ENCODE peak calls at places on chromosomes 16 and 17, in eight cellular contexts. One of them, this sample, is unnamed.

GRCh38 chr17:65191805-65192740 is 54.9 kb downstream of the RGS9 start:
- DNase-seq in SK-N-SH: no peak
- DNase-seq in left ventricle myocardium inferior: no peak
- DNase-seq in PC-3: peak; percentile 90
- DNase-seq in CD8-positive, alpha-beta T cell: no peak
- DNase-seq in HFF-Myc: no peak
- DNase-seq in AG04449: no peak
- DNase-seq in brain microvascular endothelial cell: peak; percentile 80
- DNase-seq in this sample: no peak

GRCh38 chr17:8976638-8977037 is 11.1 kb upstream of the PIK3R5 start:
- DNase-seq in SK-N-SH: no peak
- DNase-seq in AG04449: no peak
- DNase-seq in HFF-Myc: no peak
- DNase-seq in left ventricle myocardium inferior: no peak
- DNase-seq in PC-3: no peak
- DNase-seq in brain microvascular endothelial cell: no peak
- DNase-seq in CD8-positive, alpha-beta T cell: no peak
- DNase-seq in this sample: no peak

GRCh38 chr17:63426917-63427308 is 19.2 kb downstream of the CYB561 start:
- DNase-seq in left ventricle myocardium inferior: no peak
- DNase-seq in AG04449: no peak
- DNase-seq in PC-3: no peak
- DNase-seq in SK-N-SH: no peak
- DNase-seq in HFF-Myc: no peak
- DNase-seq in brain microvascular endothelial cell: no peak
- DNase-seq in CD8-positive, alpha-beta T cell: no peak
- DNase-seq in this sample: no peak

GRCh38 chr16:66728804-66729203 is 22.6 kb downstream of the DYNC1LI2 start:
- DNase-seq in left ventricle myocardium inferior: no peak
- DNase-seq in PC-3: no peak
- DNase-seq in AG04449: no peak
- DNase-seq in HFF-Myc: no peak
- DNase-seq in brain microvascular endothelial cell: no peak
- DNase-seq in SK-N-SH: no peak
- DNase-seq in CD8-positive, alpha-beta T cell: no peak
- DNase-seq in this sample: no peak

GRCh38 chr17:35977509-35977908 is 3.8 kb downstream of the CCL16 start:
- DNase-seq in CD8-positive, alpha-beta T cell: no peak
- DNase-seq in PC-3: no peak
- DNase-seq in brain microvascular endothelial cell: no peak
- DNase-seq in AG04449: no peak
- DNase-seq in SK-N-SH: no peak
- DNase-seq in HFF-Myc: no peak
- DNase-seq in left ventricle myocardium inferior: no peak
- DNase-seq in this sample: no peak

GRCh38 chr16:51034481-51035109 is 116.5 kb downstream of the SALL1 start:
- DNase-seq in CD8-positive, alpha-beta T cell: no peak
- DNase-seq in SK-N-SH: no peak
- DNase-seq in brain microvascular endothelial cell: no peak
- DNase-seq in PC-3: no peak
- DNase-seq in HFF-Myc: no peak
- DNase-seq in AG04449: no peak
- DNase-seq in left ventricle myocardium inferior: no peak
- DNase-seq in this sample: no peak

GRCh38 chr17:56833812-56834379 is at the start of the genes C17orf67 and DGKE:
- DNase-seq in SK-N-SH: peak; percentile 100
- DNase-seq in PC-3: peak; percentile 98
- DNase-seq in brain microvascular endothelial cell: peak; percentile 93
- DNase-seq in CD8-positive, alpha-beta T cell: peak; percentile 99
- DNase-seq in left ventricle myocardium inferior: peak; percentile 98
- DNase-seq in HFF-Myc: peak; percentile 70
- DNase-seq in AG04449: peak; percentile 56
- DNase-seq in this sample: peak; percentile 92

GRCh38 chr16:28311913-28312312 is 19.6 kb downstream of the SBK1 start:
- DNase-seq in CD8-positive, alpha-beta T cell: no peak
- DNase-seq in left ventricle myocardium inferior: no peak
- DNase-seq in SK-N-SH: no peak
- DNase-seq in PC-3: no peak
- DNase-seq in AG04449: no peak
- DNase-seq in HFF-Myc: no peak
- DNase-seq in brain microvascular endothelial cell: no peak
- DNase-seq in this sample: no peak

GRCh38 chr17:78890111-78890897 is 12.7 kb downstream of the CEP295NL start:
- DNase-seq in AG04449: no peak
- DNase-seq in HFF-Myc: no peak
- DNase-seq in CD8-positive, alpha-beta T cell: peak; percentile 41
- DNase-seq in SK-N-SH: no peak
- DNase-seq in left ventricle myocardium inferior: peak; percentile 60
- DNase-seq in brain microvascular endothelial cell: no peak
- DNase-seq in PC-3: no peak
- DNase-seq in this sample: no peak

GRCh38 chr17:45687594-45687993 is 96.5 kb upstream of the CRHR1 start:
- DNase-seq in CD8-positive, alpha-beta T cell: no peak
- DNase-seq in PC-3: no peak
- DNase-seq in AG04449: no peak
- DNase-seq in HFF-Myc: no peak
- DNase-seq in SK-N-SH: no peak
- DNase-seq in left ventricle myocardium inferior: no peak
- DNase-seq in brain microvascular endothelial cell: no peak
- DNase-seq in this sample: no peak

GRCh38 chr16:26765087-26765486 is 301.6 kb upstream of the C16orf82 start:
- DNase-seq in HFF-Myc: no peak
- DNase-seq in CD8-positive, alpha-beta T cell: no peak
- DNase-seq in left ventricle myocardium inferior: no peak
- DNase-seq in SK-N-SH: peak; percentile 14
- DNase-seq in PC-3: no peak
- DNase-seq in AG04449: no peak
- DNase-seq in brain microvascular endothelial cell: no peak
- DNase-seq in this sample: peak; percentile 12

GRCh38 chr16:58249388-58249779 is 45.4 kb downstream of the PRSS54 start:
- DNase-seq in brain microvascular endothelial cell: no peak
- DNase-seq in PC-3: no peak
- DNase-seq in HFF-Myc: no peak
- DNase-seq in CD8-positive, alpha-beta T cell: no peak
- DNase-seq in left ventricle myocardium inferior: no peak
- DNase-seq in SK-N-SH: no peak
- DNase-seq in AG04449: no peak
- DNase-seq in this sample: no peak

DNA sequence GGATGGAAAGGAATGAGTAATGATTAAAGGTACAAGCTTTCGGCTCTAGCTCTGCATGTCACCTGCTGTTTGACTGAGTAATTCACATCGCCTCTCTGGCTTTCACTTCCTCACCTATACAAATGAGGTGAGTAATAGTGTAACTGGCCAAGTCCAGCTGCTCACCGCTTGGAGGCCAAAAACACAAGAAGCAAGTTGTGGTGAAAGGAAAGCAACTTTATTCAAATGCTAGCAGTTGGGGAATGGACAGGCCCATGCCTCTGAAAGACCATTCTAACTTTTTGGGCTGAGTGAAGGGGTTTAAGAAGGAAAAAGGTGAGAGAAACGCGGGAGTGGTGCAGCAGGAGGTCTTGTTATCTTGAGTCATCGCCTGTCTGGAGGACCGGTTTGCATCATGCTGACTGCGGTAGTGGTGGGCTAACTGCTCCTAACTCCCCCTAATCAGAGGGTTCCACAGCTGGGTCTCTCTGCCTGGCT is 45.7 kb upstream of the CSNK2A2 start:
- DNase-seq in AG04449: no peak
- DNase-seq in brain microvascular endothelial cell: no peak
- DNase-seq in SK-N-SH: no peak
- DNase-seq in PC-3: peak; percentile 58
- DNase-seq in HFF-Myc: no peak
- DNase-seq in left ventricle myocardium inferior: no peak
- DNase-seq in CD8-positive, alpha-beta T cell: no peak
- DNase-seq in this sample: no peak
- TF ChIP-seq CTCF in AG04449: no peak
- TF ChIP-seq CTCF in brain microvascular endothelial cell: no peak
- TF ChIP-seq CTCF in SK-N-SH: no peak
- TF ChIP-seq CTCF in PC-3: no peak
- TF ChIP-seq CTCF in HFF-Myc: no peak
- TF ChIP-seq CTCF in left ventricle myocardium inferior: no peak
- TF ChIP-seq CTCF in CD8-positive, alpha-beta T cell: no peak
- TF ChIP-seq CTCF in this sample: no peak

GRCh38 chr17:48522031-48522593 is 8.7 kb downstream of the HOXB1 start:
- DNase-seq in HFF-Myc: no peak
- DNase-seq in SK-N-SH: no peak
- DNase-seq in left ventricle myocardium inferior: no peak
- DNase-seq in AG04449: no peak
- DNase-seq in brain microvascular endothelial cell: no peak
- DNase-seq in PC-3: peak; percentile 83
- DNase-seq in CD8-positive, alpha-beta T cell: no peak
- DNase-seq in this sample: no peak

GRCh38 chr17:48526986-48527741 is 3.6 kb downstream of the HOXB1 start:
- DNase-seq in AG04449: no peak
- DNase-seq in PC-3: no peak
- DNase-seq in CD8-positive, alpha-beta T cell: no peak
- DNase-seq in HFF-Myc: no peak
- DNase-seq in left ventricle myocardium inferior: no peak
- DNase-seq in brain microvascular endothelial cell: no peak
- DNase-seq in SK-N-SH: peak; percentile 32
- DNase-seq in this sample: no peak

GRCh38 chr17:48520631-48521045 is 10.2 kb downstream of the HOXB1 start:
- DNase-seq in AG04449: no peak
- DNase-seq in CD8-positive, alpha-beta T cell: no peak
- DNase-seq in HFF-Myc: no peak
- DNase-seq in brain microvascular endothelial cell: no peak
- DNase-seq in left ventricle myocardium inferior: no peak
- DNase-seq in SK-N-SH: no peak
- DNase-seq in PC-3: peak; percentile 66
- DNase-seq in this sample: no peak

GRCh38 chr17:48519427-48519826 is 11.4 kb downstream of the HOXB1 start:
- DNase-seq in SK-N-SH: no peak
- DNase-seq in PC-3: no peak
- DNase-seq in brain microvascular endothelial cell: no peak
- DNase-seq in AG04449: no peak
- DNase-seq in CD8-positive, alpha-beta T cell: no peak
- DNase-seq in HFF-Myc: no peak
- DNase-seq in left ventricle myocardium inferior: no peak
- DNase-seq in this sample: no peak

GRCh38 chr17:48522990-48523389 is 7.8 kb downstream of the HOXB1 start:
- DNase-seq in HFF-Myc: no peak
- DNase-seq in brain microvascular endothelial cell: no peak
- DNase-seq in left ventricle myocardium inferior: no peak
- DNase-seq in AG04449: no peak
- DNase-seq in SK-N-SH: no peak
- DNase-seq in CD8-positive, alpha-beta T cell: no peak
- DNase-seq in PC-3: no peak
- DNase-seq in this sample: no peak
- TF ChIP-seq CTCF in HFF-Myc: peak; percentile 35
- TF ChIP-seq CTCF in brain microvascular endothelial cell: peak; percentile 48
- TF ChIP-seq CTCF in left ventricle myocardium inferior: no peak
- TF ChIP-seq CTCF in AG04449: peak; percentile 41
- TF ChIP-seq CTCF in SK-N-SH: peak; percentile 42
- TF ChIP-seq CTCF in CD8-positive, alpha-beta T cell: no peak
- TF ChIP-seq CTCF in PC-3: peak; percentile 58
- TF ChIP-seq CTCF in this sample: peak; percentile 50

DNA sequence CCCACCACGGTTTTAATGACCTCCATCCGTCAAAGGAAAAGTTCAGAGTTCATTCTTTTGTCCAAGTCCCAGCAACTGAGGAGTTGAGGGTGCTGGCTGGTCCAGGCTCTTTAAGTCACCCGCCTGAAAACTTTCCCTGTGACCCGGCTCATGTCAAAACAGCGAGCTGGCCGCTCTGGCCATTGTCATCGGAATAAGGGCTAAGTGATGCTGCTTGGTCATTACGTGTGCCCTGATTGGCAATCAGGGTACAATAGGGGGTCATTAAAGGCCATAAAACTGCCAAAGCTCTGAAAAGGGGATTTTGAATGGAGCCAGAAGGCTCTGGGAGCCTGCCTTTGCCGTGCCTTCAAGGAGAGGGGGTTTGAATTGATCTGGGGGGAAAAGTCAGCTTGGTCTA is 88.5 kb upstream of the IRX3 start:
- DNase-seq in CD8-positive, alpha-beta T cell: no peak
- DNase-seq in brain microvascular endothelial cell: no peak
- DNase-seq in AG04449: no peak
- DNase-seq in HFF-Myc: no peak
- DNase-seq in SK-N-SH: no peak
- DNase-seq in PC-3: no peak
- DNase-seq in left ventricle myocardium inferior: no peak
- DNase-seq in this sample: peak; percentile 49
- TF ChIP-seq CTCF in CD8-positive, alpha-beta T cell: no peak
- TF ChIP-seq CTCF in brain microvascular endothelial cell: no peak
- TF ChIP-seq CTCF in AG04449: no peak
- TF ChIP-seq CTCF in HFF-Myc: no peak
- TF ChIP-seq CTCF in SK-N-SH: no peak
- TF ChIP-seq CTCF in PC-3: no peak
- TF ChIP-seq CTCF in left ventricle myocardium inferior: no peak
- TF ChIP-seq CTCF in this sample: no peak

GRCh38 chr16:88804173-88804551 is 573 bp downstream of the CDT1 start:
- DNase-seq in brain microvascular endothelial cell: no peak
- DNase-seq in SK-N-SH: peak; percentile 70
- DNase-seq in HFF-Myc: no peak
- DNase-seq in CD8-positive, alpha-beta T cell: no peak
- DNase-seq in PC-3: no peak
- DNase-seq in AG04449: no peak
- DNase-seq in left ventricle myocardium inferior: no peak
- DNase-seq in this sample: no peak
- TF ChIP-seq CTCF in brain microvascular endothelial cell: no peak
- TF ChIP-seq CTCF in SK-N-SH: no peak
- TF ChIP-seq CTCF in HFF-Myc: no peak
- TF ChIP-seq CTCF in CD8-positive, alpha-beta T cell: no peak
- TF ChIP-seq CTCF in PC-3: no peak
- TF ChIP-seq CTCF in AG04449: no peak
- TF ChIP-seq CTCF in left ventricle myocardium inferior: no peak
- TF ChIP-seq CTCF in this sample: no peak

GRCh38 chr17:6094926-6095325 is 24.7 kb downstream of the WSCD1 start:
- DNase-seq in SK-N-SH: no peak
- DNase-seq in AG04449: no peak
- DNase-seq in HFF-Myc: no peak
- DNase-seq in brain microvascular endothelial cell: no peak
- DNase-seq in CD8-positive, alpha-beta T cell: no peak
- DNase-seq in PC-3: no peak
- DNase-seq in left ventricle myocardium inferior: no peak
- DNase-seq in this sample: no peak
- TF ChIP-seq CTCF in SK-N-SH: no peak
- TF ChIP-seq CTCF in AG04449: no peak
- TF ChIP-seq CTCF in HFF-Myc: no peak
- TF ChIP-seq CTCF in brain microvascular endothelial cell: no peak
- TF ChIP-seq CTCF in CD8-positive, alpha-beta T cell: no peak
- TF ChIP-seq CTCF in PC-3: no peak
- TF ChIP-seq CTCF in left ventricle myocardium inferior: no peak
- TF ChIP-seq CTCF in this sample: no peak

GRCh38 chr16:22141746-22142145 is 20.6 kb upstream of the SDR42E2 start:
- DNase-seq in left ventricle myocardium inferior: no peak
- DNase-seq in brain microvascular endothelial cell: peak; percentile 31
- DNase-seq in PC-3: peak; percentile 30
- DNase-seq in SK-N-SH: peak; percentile 42
- DNase-seq in HFF-Myc: peak; percentile 5
- DNase-seq in AG04449: no peak
- DNase-seq in CD8-positive, alpha-beta T cell: no peak
- DNase-seq in this sample: no peak
- TF ChIP-seq CTCF in left ventricle myocardium inferior: peak; percentile 23
- TF ChIP-seq CTCF in brain microvascular endothelial cell: peak; percentile 78
- TF ChIP-seq CTCF in PC-3: peak; percentile 60
- TF ChIP-seq CTCF in SK-N-SH: peak; percentile 52
- TF ChIP-seq CTCF in HFF-Myc: peak; percentile 73
- TF ChIP-seq CTCF in AG04449: peak; percentile 39
- TF ChIP-seq CTCF in CD8-positive, alpha-beta T cell: no peak
- TF ChIP-seq CTCF in this sample: peak; percentile 56

GRCh38 chr16:87190288-87191240 is 126.6 kb downstream of the C16orf95 start:
- DNase-seq in AG04449: no peak
- DNase-seq in CD8-positive, alpha-beta T cell: no peak
- DNase-seq in brain microvascular endothelial cell: no peak
- DNase-seq in PC-3: no peak
- DNase-seq in left ventricle myocardium inferior: no peak
- DNase-seq in SK-N-SH: no peak
- DNase-seq in HFF-Myc: no peak
- DNase-seq in this sample: no peak
- TF ChIP-seq CTCF in AG04449: no peak
- TF ChIP-seq CTCF in CD8-positive, alpha-beta T cell: no peak
- TF ChIP-seq CTCF in brain microvascular endothelial cell: no peak
- TF ChIP-seq CTCF in PC-3: no peak
- TF ChIP-seq CTCF in left ventricle myocardium inferior: no peak
- TF ChIP-seq CTCF in SK-N-SH: no peak
- TF ChIP-seq CTCF in HFF-Myc: no peak
- TF ChIP-seq CTCF in this sample: peak; percentile 29